ENCODE peak calls at places on chromosome X, in six cellular contexts. Y is MM.1S, G is fibroblast of lung, R is HCT116, Q is endodermal cell, E is GM12878. C is an unnamed sample. For H3K36me3, the result is how much of the 10 kb centered on the place peaks cover.

GRCh38 chrX:20712811-20713210 is 446.1 kb upstream of the RPS6KA3 start:
- DNase-seq in Y (no peak), G (peak), R (no peak), Q (no peak), E (no peak), C (no peak)

GRCh38 chrX:9729161-9729885 is 36.3 kb downstream of the GPR143 start:
- DNase-seq in Y (no peak), G (no peak), R (no peak), Q (no peak), E (no peak), C (no peak)

GRCh38 chrX:150486011-150486410 is 82.4 kb upstream of the MTM1 start:
- DNase-seq in Y (peak), G (peak), R (peak), Q (peak), E (no peak), C (no peak)

GRCh38 chrX:85993539-85994197 is 53.7 kb downstream of the CHM start:
- DNase-seq in Y (no peak), G (peak), R (no peak), Q (no peak), E (no peak), C (no peak)

GRCh38 chrX:2434270-2434669 is 66.5 kb downstream of the DHRSX start:
- DNase-seq in Y (no peak), G (no peak), R (no peak), Q (no peak), E (no peak), C (no peak)

GRCh38 chrX:95889279-95889678 is 795.4 kb upstream of the DIAPH2 start:
- DNase-seq in Y (no peak), G (no peak), R (no peak), Q (peak), E (no peak), C (no peak)

GRCh38 chrX:10629905-10630304 is 9.5 kb upstream of the MID1 start:
- DNase-seq in Y (no peak), G (no peak), R (no peak), Q (no peak), E (no peak), C (no peak)

GRCh38 chrX:145751943-145752342 is 65.7 kb upstream of the SLITRK2 start:
- DNase-seq in Y (no peak), G (peak), R (no peak), Q (no peak), E (no peak), C (no peak)

GRCh38 chrX:154441984-154442707 is 1.8 kb upstream of the FAM50A start:
- DNase-seq in Y (no peak), G (no peak), R (no peak), Q (no peak), E (no peak), C (no peak)

GRCh38 chrX:154444755-154445246 is 860 bp downstream of the FAM50A start:
- DNase-seq in Y (no peak), G (no peak), R (no peak), Q (no peak), E (no peak), C (no peak)

GRCh38 chrX:154444001-154444754 is at the start of gene FAM50A:
- DNase-seq in Y (peak), G (peak), R (no peak), Q (peak), E (no peak), C (no peak)

GRCh38 chrX:154441564-154441963 is 2.4 kb upstream of the FAM50A start:
- DNase-seq in Y (no peak), G (no peak), R (no peak), Q (no peak), E (no peak), C (no peak)

DNA sequence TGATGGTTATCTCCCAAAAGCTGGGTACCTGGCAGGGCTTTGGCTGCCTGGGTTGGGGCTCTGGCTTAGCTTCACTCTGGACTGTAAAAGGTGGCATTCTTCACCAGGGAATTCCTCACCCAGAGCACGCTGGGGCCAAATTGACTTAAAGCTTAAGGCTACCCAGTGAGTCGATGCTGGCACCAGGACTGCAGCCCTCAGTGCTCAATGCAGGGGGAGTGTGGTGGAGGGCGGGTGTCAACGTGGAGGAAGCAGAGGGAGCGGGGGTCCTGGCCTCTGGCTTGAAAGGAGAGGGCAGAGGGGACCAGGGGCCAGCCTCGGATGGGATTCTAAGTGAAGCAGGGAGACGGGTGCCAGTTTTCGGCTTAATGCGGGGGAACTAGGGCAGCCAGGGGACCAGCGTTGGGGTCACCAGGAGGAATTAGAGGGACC is 446 bp upstream of the FAM50A start:
- DNase-seq in Y (no peak), G (no peak), R (no peak), Q (peak), E (no peak), C (no peak)
- H3K9ac ChIP-seq in Y (peak), G (peak), R (peak), Q (no peak), E (no peak), C (no peak)

GRCh38 chrX:24718771-24719170 is 25.1 kb downstream of the POLA1 start:
- DNase-seq in Y (no peak), G (no peak), R (no peak), Q (no peak), E (no peak), C (no peak)
- H3K36me3 ChIP-seq in Y (under half), G (under half), R (under half), Q (under half), E (under half), C (half or more)

GRCh38 chrX:135985974-135986312 is 708 bp downstream of the SLC9A6 start:
- DNase-seq in Y (no peak), G (no peak), R (no peak), Q (no peak), E (no peak), C (no peak)

GRCh38 chrX:135982860-135983259 is 2.4 kb upstream of the SLC9A6 start:
- DNase-seq in Y (no peak), G (no peak), R (no peak), Q (no peak), E (no peak), C (no peak)

GRCh38 chrX:135981662-135982061 is 3.6 kb upstream of the SLC9A6 start:
- DNase-seq in Y (no peak), G (no peak), R (no peak), Q (no peak), E (no peak), C (no peak)

GRCh38 chrX:135985123-135985973 is at the start of gene SLC9A6:
- DNase-seq in Y (peak), G (peak), R (no peak), Q (peak), E (no peak), C (no peak)

DNA sequence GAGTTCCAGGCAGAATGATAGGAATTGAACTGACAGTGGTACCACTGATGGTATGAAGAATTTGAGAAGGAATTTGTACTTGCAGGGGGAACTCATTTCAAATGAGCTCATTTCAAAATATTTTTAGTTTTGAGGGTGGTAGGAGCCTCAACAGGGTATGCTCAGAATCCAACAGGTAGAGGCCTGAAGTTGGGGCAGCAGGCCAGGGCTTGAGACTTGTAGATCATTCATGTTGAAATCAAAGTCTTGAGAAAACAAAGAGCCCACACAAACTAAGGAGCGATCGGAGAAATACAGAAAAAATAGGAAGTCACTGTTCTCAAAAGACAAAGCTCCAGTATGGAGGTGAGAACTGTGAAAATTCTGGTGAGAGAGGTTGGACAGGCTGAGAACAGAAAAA is 1.0 kb upstream of the SLC9A6 start:
- DNase-seq in Y (no peak), G (no peak), R (no peak), Q (no peak), E (no peak), C (no peak)
- H3K4me3 ChIP-seq in Y (peak), G (peak), R (no peak), Q (peak), E (no peak), C (peak)

GRCh38 chrX:119757979-119758681 is at the start of gene SOWAHD:
- DNase-seq in Y (peak), G (no peak), R (no peak), Q (peak), E (no peak), C (no peak)
- H3K9ac ChIP-seq in Y (peak), G (no peak), R (peak), Q (peak), E (peak), C (no peak)

DNA sequence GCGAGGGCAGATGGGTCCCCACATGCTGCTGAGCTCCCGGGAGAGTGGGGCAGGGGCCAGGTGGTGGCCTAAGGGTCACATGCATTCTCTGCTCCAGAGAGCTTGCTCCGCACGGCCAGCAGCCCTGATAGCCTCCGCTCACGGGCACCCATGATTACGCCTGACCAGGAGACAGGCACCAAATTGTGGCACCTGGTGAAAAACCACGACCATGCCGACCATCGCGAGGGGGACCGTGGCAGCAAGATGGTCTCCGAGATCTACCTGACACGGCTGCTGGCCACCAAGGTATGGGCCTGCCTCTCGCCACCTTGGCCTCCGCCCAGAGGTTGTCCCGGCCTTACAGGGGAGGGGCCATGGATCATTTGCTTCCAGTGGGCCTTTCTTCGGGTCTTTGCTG is 9.2 kb downstream of the LAGE3 start:
- DNase-seq in Y (no peak), G (no peak), R (no peak), Q (no peak), E (no peak), C (no peak)
- H3K36me3 ChIP-seq in Y (under half), G (under half), R (under half), Q (under half), E (under half), C (under half)

GRCh38 chrX:12138366-12139313 is at the start of gene FRMPD4:
- DNase-seq in Y (no peak), G (peak), R (no peak), Q (peak), E (no peak), C (no peak)
- H3K4me3 ChIP-seq in Y (no peak), G (peak), R (no peak), Q (peak), E (no peak), C (no peak)

GRCh38 chrX:129843209-129843458 is 552 bp downstream of the ZDHHC9 start:
- DNase-seq in Y (no peak), G (no peak), R (no peak), Q (no peak), E (no peak), C (no peak)

GRCh38 chrX:129843459-129844306 is at the start of gene ZDHHC9:
- DNase-seq in Y (peak), G (peak), R (peak), Q (peak), E (peak), C (peak)

GRCh38 chrX:129836827-129837226 is 6.9 kb downstream of the ZDHHC9 start:
- DNase-seq in Y (no peak), G (no peak), R (no peak), Q (no peak), E (no peak), C (no peak)

GRCh38 chrX:129842510-129843208 is 1.0 kb downstream of the ZDHHC9 start:
- DNase-seq in Y (peak), G (peak), R (no peak), Q (peak), E (no peak), C (no peak)

GRCh38 chrX:129840334-129840733 is 3.4 kb downstream of the ZDHHC9 start:
- DNase-seq in Y (no peak), G (no peak), R (no peak), Q (no peak), E (no peak), C (no peak)
- H3K9ac ChIP-seq in Y (no peak), G (no peak), R (no peak), Q (no peak), E (no peak), C (no peak)

DNA sequence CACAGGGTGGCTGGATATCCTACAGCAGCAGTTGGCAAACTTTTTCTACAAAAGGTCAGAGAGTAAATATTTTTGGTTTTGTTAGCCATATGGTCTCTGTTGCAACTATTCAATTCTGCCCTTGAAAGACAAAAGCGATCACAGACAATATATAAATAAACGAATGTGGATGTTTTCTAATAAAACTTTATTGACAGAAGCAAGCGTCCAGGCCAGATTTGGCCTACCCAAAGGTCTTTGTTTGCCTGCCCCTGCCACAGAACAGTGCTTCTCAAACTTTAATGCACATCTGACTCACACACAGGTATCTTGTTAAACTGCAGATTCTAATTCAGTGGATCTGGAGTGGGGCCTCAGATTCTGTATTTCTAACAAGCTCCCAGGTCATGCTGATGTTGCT is 621.4 kb upstream of the DIPK2B start:
- DNase-seq in Y (no peak), G (no peak), R (no peak), Q (no peak), E (no peak), C (no peak)
- H3K36me3 ChIP-seq in Y (under half), G (under half), R (under half), Q (under half), E (under half), C (under half)